ENCODE peak calls at places on chromosomes 16 and 17, in four cellular contexts. H is DMS153, O is posterior cingulate gyrus, G is NCI-H226. D is an unnamed sample.

GRCh38 chr17:4566785-4567184 is 6.4 kb upstream of the GGT6 start:
- DNase-seq in H (no peak), O (peak; percentile 48), G (peak; percentile 48), D (peak; percentile 87)

GRCh38 chr17:74339537-74340195 is 13.6 kb downstream of the KIF19 start:
- DNase-seq in H (peak; percentile 32), O (no peak), G (no peak), D (peak; percentile 35)

GRCh38 chr16:11128211-11129123 is 127.5 kb downstream of the SOCS1 start:
- DNase-seq in H (no peak), O (no peak), G (peak; percentile 55), D (no peak)

GRCh38 chr17:60146206-60146605 is 3.6 kb upstream of the CA4 start:
- DNase-seq in H (no peak), O (no peak), G (no peak), D (no peak)

GRCh38 chr17:5416886-5417285 is 2.6 kb downstream of the NUP88 start:
- DNase-seq in H (no peak), O (no peak), G (no peak), D (no peak)

GRCh38 chr16:66832661-66833305 is 2.0 kb upstream of the NAE1 start:
- DNase-seq in H (no peak), O (no peak), G (peak; percentile 11), D (no peak)

GRCh38 chr16:85573696-85574641 is 39.2 kb upstream of the GSE1 start:
- DNase-seq in H (no peak), O (no peak), G (peak; percentile 14), D (no peak)

GRCh38 chr16:24344791-24345190 is 88.7 kb downstream of the CACNG3 start:
- DNase-seq in H (peak; percentile 6), O (no peak), G (no peak), D (no peak)

GRCh38 chr17:59311051-59311468 is 20.4 kb upstream of the YPEL2 start:
- DNase-seq in H (peak; percentile 60), O (peak; percentile 13), G (peak; percentile 12), D (peak; percentile 84)

GRCh38 chr16:46651305-46651704 is 30.1 kb upstream of the SHCBP1 start:
- DNase-seq in H (no peak), O (no peak), G (no peak), D (no peak)

GRCh38 chr17:9810100-9810949 is 11.6 kb downstream of the GSG1L2 start:
- DNase-seq in H (no peak), O (no peak), G (peak; percentile 77), D (no peak)

GRCh38 chr17:43542854-43543253 is 3.3 kb downstream of the ETV4 start:
- DNase-seq in H (no peak), O (no peak), G (no peak), D (no peak)

GRCh38 chr16:66695474-66695934 is 1.0 kb downstream of the CMTM4 start:
- DNase-seq in H (no peak), O (peak; percentile 42), G (no peak), D (no peak)

GRCh38 chr17:49914096-49914490 is 54.9 kb upstream of the DLX4 start:
- DNase-seq in H (peak; percentile 61), O (no peak), G (no peak), D (peak; percentile 23)

GRCh38 chr17:77778636-77779524 is 179.6 kb upstream of the TNRC6C start:
- DNase-seq in H (peak; percentile 44), O (peak; percentile 84), G (peak; percentile 57), D (peak; percentile 93)

GRCh38 chr17:47686661-47687327 is 7.2 kb upstream of the TBKBP1 start:
- DNase-seq in H (no peak), O (no peak), G (peak; percentile 22), D (no peak)

GRCh38 chr16:17408296-17408695 is 62.5 kb downstream of the XYLT1 start:
- DNase-seq in H (no peak), O (no peak), G (no peak), D (no peak)

GRCh38 chr17:32558997-32559650 is 72.3 kb downstream of the CDK5R1 start:
- DNase-seq in H (no peak), O (no peak), G (no peak), D (no peak)

D was measured in NCI-H1694 treated with DMSO at 0.1 percent for 48 hours.